ENCODE peak calls at places on chromosomes 2 and 18, in six cellular contexts. A, J, X, E, Y and M are unnamed samples.

GRCh38 chr2:176852667-176853066 is 359.9 kb upstream of the HNRNPA3 start:
- DNase-seq in E (no peak), X (no peak), A (no peak), J (peak; percentile 52), Y (no peak), M (peak; percentile 11)

GRCh38 chr2:215826376-215826775 is 187.0 kb downstream of the MREG start:
- DNase-seq in J (no peak), A (no peak), X (no peak), Y (no peak), E (no peak), M (no peak)

GRCh38 chr2:109448946-109449788 is 164.6 kb downstream of the SEPTIN10 start:
- DNase-seq in Y (peak; percentile 41), E (no peak), A (peak; percentile 82), J (no peak), X (peak; percentile 53), M (peak; percentile 24)

GRCh38 chr2:47221956-47222355 is 66.8 kb upstream of the STPG4 start:
- DNase-seq in X (no peak), E (no peak), A (no peak), Y (no peak), J (no peak), M (no peak)

GRCh38 chr2:43220229-43220981 is 6.0 kb downstream of the ZFP36L2 start:
- DNase-seq in X (no peak), J (no peak), E (no peak), A (no peak), Y (no peak), M (no peak)

GRCh38 chr2:174632847-174633620 is 35.4 kb upstream of the WIPF1 start:
- DNase-seq in X (no peak), A (no peak), J (no peak), Y (no peak), E (no peak), M (no peak)

GRCh38 chr18:79570266-79571201 is 109.1 kb upstream of the CTDP1 start:
- DNase-seq in E (peak; percentile 10), Y (peak; percentile 1), A (peak; percentile 14), X (peak; percentile 48), J (peak; percentile 40), M (peak; percentile 4)

GRCh38 chr18:29779096-29779495 is 1263.4 kb downstream of the DSC3 start:
- DNase-seq in X (no peak), Y (no peak), J (no peak), E (no peak), A (no peak), M (no peak)

GRCh38 chr2:38097611-38098350 is 21.8 kb upstream of the CYP1B1 start:
- DNase-seq in E (no peak), Y (no peak), J (no peak), X (no peak), A (no peak), M (no peak)

GRCh38 chr2:46493241-46493970 is 14.0 kb downstream of the TMEM247 start:
- DNase-seq in A (no peak), X (no peak), Y (no peak), J (no peak), E (no peak), M (no peak)

GRCh38 chr2:120428748-120429147 is 82.8 kb downstream of the INHBB start:
- DNase-seq in J (peak; percentile 33), X (no peak), A (no peak), E (no peak), Y (no peak), M (no peak)

GRCh38 chr18:56962322-56962721 is 184.6 kb upstream of the BOD1L2 start:
- DNase-seq in X (no peak), E (no peak), J (no peak), Y (no peak), A (no peak), M (no peak)

GRCh38 chr2:76478636-76479035 is 767.9 kb upstream of the GCFC2 start:
- DNase-seq in A (no peak), E (no peak), Y (no peak), J (no peak), X (no peak), M (no peak)

GRCh38 chr2:100173907-100174525 is 31.6 kb upstream of the AFF3 start:
- DNase-seq in X (no peak), A (no peak), Y (no peak), J (no peak), E (no peak), M (no peak)

GRCh38 chr2:111094686-111095085 is 26.0 kb upstream of the BCL2L11 start:
- DNase-seq in E (no peak), A (no peak), X (no peak), J (no peak), Y (no peak), M (no peak)

GRCh38 chr2:109433486-109433885 is 180.3 kb downstream of the SEPTIN10 start:
- DNase-seq in J (no peak), Y (no peak), A (no peak), X (peak; percentile 41), E (no peak), M (no peak)

GRCh38 chr18:61086657-61087056 is 246.6 kb upstream of the CDH20 start:
- DNase-seq in J (no peak), E (no peak), A (no peak), X (no peak), Y (no peak), M (no peak)

GRCh38 chr18:61838521-61838920 is 54.3 kb downstream of the RNF152 start:
- DNase-seq in X (no peak), J (no peak), Y (no peak), A (no peak), E (no peak), M (no peak)

GRCh38 chr2:65265090-65266045 is 37.7 kb downstream of the ACTR2 start:
- DNase-seq in A (no peak), Y (peak; percentile 20), E (no peak), X (no peak), J (no peak), M (no peak)

GRCh38 chr18:41646915-41647314 is 308.1 kb upstream of the PIK3C3 start:
- DNase-seq in E (no peak), J (no peak), X (no peak), Y (no peak), A (no peak), M (no peak)

GRCh38 chr2:17255071-17255470 is 263.2 kb downstream of the RAD51AP2 start:
- DNase-seq in A (no peak), E (no peak), J (no peak), Y (no peak), X (no peak), M (no peak)

GRCh38 chr2:1976725-1977416 is 232.6 kb upstream of the PXDN start:
- DNase-seq in X (peak; percentile 30), A (no peak), J (no peak), E (no peak), Y (no peak), M (no peak)

GRCh38 chr2:98730851-98731708 is at the start of gene MGAT4A:
- DNase-seq in J (peak; percentile 75), X (peak; percentile 90), Y (peak; percentile 88), E (peak; percentile 39), A (peak; percentile 90), M (peak; percentile 88)

GRCh38 chr2:69652206-69652605 is 8.7 kb upstream of the AAK1 start:
- DNase-seq in A (no peak), J (no peak), Y (no peak), E (no peak), X (no peak), M (no peak)

GRCh38 chr2:168632733-168633132 is 169.7 kb upstream of the NOSTRIN start:
- DNase-seq in A (no peak), J (no peak), E (no peak), X (no peak), Y (no peak), M (no peak)

GRCh38 chr2:105118960-105119359 is 81.1 kb downstream of the MRPS9 start:
- DNase-seq in Y (no peak), A (no peak), J (peak; percentile 88), X (no peak), E (no peak), M (no peak)

GRCh38 chr18:811192-812122 is 585 bp downstream of the YES1 start:
- DNase-seq in X (peak; percentile 73), J (peak; percentile 81), A (peak; percentile 68), Y (peak; percentile 29), E (no peak), M (peak; percentile 56)

GRCh38 chr2:1248187-1248586 is 165.1 kb upstream of the TPO start:
- DNase-seq in X (no peak), J (no peak), E (no peak), Y (no peak), A (no peak), M (no peak)

GRCh38 chr2:230930928-230931555 is 6.0 kb upstream of the GPR55 start:
- DNase-seq in J (no peak), A (peak; percentile 15), E (no peak), Y (no peak), X (peak; percentile 25), M (no peak)

GRCh38 chr2:68837164-68837860 is 33.9 kb downstream of the BMP10 start:
- DNase-seq in Y (peak; percentile 80), A (peak; percentile 81), E (peak; percentile 39), J (peak; percentile 84), X (no peak), M (peak; percentile 78)

GRCh38 chr2:40283111-40283909 is 168.6 kb downstream of the SLC8A1 start:
- DNase-seq in E (no peak), J (no peak), A (no peak), Y (no peak), X (no peak), M (no peak)

GRCh38 chr2:201579536-201579935 is 63.8 kb downstream of the TMEM237 start:
- DNase-seq in Y (no peak), J (no peak), X (no peak), E (no peak), A (no peak), M (no peak)

GRCh38 chr2:29241955-29242565 is 126.8 kb downstream of the CLIP4 start:
- DNase-seq in J (no peak), Y (no peak), E (no peak), X (peak; percentile 6), A (no peak), M (no peak)

GRCh38 chr2:121355488-121355887 is 70.5 kb upstream of the TFCP2L1 start:
- DNase-seq in X (peak; percentile 26), Y (peak; percentile 40), A (no peak), J (no peak), E (no peak), M (peak; percentile 67)

GRCh38 chr18:55861266-55861665 is 273.3 kb upstream of the TCF4 start:
- DNase-seq in J (no peak), E (no peak), A (no peak), X (no peak), Y (peak; percentile 27), M (no peak)

GRCh38 chr2:71725836-71726235 is 272.5 kb downstream of the DYSF start:
- DNase-seq in E (no peak), X (peak; percentile 8), A (no peak), J (no peak), Y (no peak), M (no peak)
- H3K36me3 ChIP-seq in E (no peaks in the 10 kb centered on the region), X (no peaks in the 10 kb centered on the region), A (no peaks in the 10 kb centered on the region), J (no peaks in the 10 kb centered on the region), Y (no peaks in the 10 kb centered on the region), M (no peaks in the 10 kb centered on the region)

GRCh38 chr2:241844066-241844728 is 14.5 kb downstream of the PDCD1 start:
- DNase-seq in E (peak; percentile 62), J (peak; percentile 67), X (peak; percentile 89), A (peak; percentile 73), Y (peak; percentile 72), M (peak; percentile 82)
- TF ChIP-seq POLR2A in E (no peak), J (no peak), X (no peak), A (peak; percentile 40), Y (no peak), M (no peak)

GRCh38 chr2:11767779-11768178 is 21.3 kb downstream of the LPIN1 start:
- DNase-seq in A (no peak), Y (no peak), J (no peak), E (no peak), X (no peak), M (no peak)
- H3K36me3 ChIP-seq in A (peaks cover 51% of the 10 kb centered on the region), Y (no peaks in the 10 kb centered on the region), J (no peaks in the 10 kb centered on the region), E (peaks cover 22% of the 10 kb centered on the region), X (peaks cover 10% of the 10 kb centered on the region), M (peaks cover 9% of the 10 kb centered on the region)

GRCh38 chr2:219279916-219280516 is 850 bp downstream of the DNAJB2 start:
- DNase-seq in Y (no peak), X (peak; percentile 66), E (no peak), J (no peak), A (no peak), M (no peak)
- TF ChIP-seq POLR2A in Y (no peak), X (no peak), E (no peak), J (no peak), A (no peak), M (no peak)